ENCODE peak calls at places on chromosomes 6 and 20, in six cellular contexts. Q is T follicular helper cell, V is glomerular endothelial cell, A is tibial artery, W is fibroblast of the conjunctiva, I is ecto neural progenitor cell. B is an unnamed sample.

GRCh38 chr20:13839421-13840092 is 54.7 kb downstream of the NDUFAF5 start:
- DNase-seq in A (no peak), I (no peak), W (no peak), V (no peak), Q (no peak), B (no peak)

GRCh38 chr20:19815553-19815991 is 57.5 kb downstream of the RIN2 start:
- DNase-seq in W (peak; percentile 84), A (peak; percentile 64), I (no peak), Q (no peak), V (peak; percentile 99), B (no peak)

GRCh38 chr20:62642666-62643520 is 590 bp downstream of the SLCO4A1 start:
- DNase-seq in Q (peak; percentile 38), I (peak; percentile 69), A (no peak), V (no peak), W (no peak), B (no peak)

GRCh38 chr6:149150999-149151398 is 166.5 kb upstream of the TAB2 start:
- DNase-seq in V (no peak), Q (no peak), I (no peak), W (no peak), A (no peak), B (no peak)

GRCh38 chr20:32789896-32790750 is 27.9 kb downstream of the DNMT3B start:
- DNase-seq in Q (peak; percentile 55), V (peak; percentile 12), I (peak; percentile 77), W (peak; percentile 51), A (peak; percentile 71), B (peak; percentile 89)

GRCh38 chr6:135161996-135162395 is 19.1 kb upstream of the MYB start:
- DNase-seq in A (no peak), W (no peak), V (no peak), I (no peak), Q (no peak), B (no peak)

GRCh38 chr6:149224399-149224798 is 93.1 kb upstream of the TAB2 start:
- DNase-seq in W (no peak), I (no peak), A (no peak), V (no peak), Q (no peak), B (no peak)

GRCh38 chr20:23086056-23086551 is at the start of gene CD93:
- DNase-seq in W (no peak), Q (no peak), I (no peak), A (peak; percentile 50), V (no peak), B (peak; percentile 80)

GRCh38 chr20:41454250-41454649 is 87.6 kb upstream of the EMILIN3 start:
- DNase-seq in I (no peak), W (no peak), Q (no peak), A (no peak), V (no peak), B (no peak)

GRCh38 chr20:53052380-53052779 is 80.2 kb downstream of the TSHZ2 start:
- DNase-seq in V (no peak), Q (no peak), W (no peak), I (no peak), A (no peak), B (no peak)

GRCh38 chr6:3281669-3282460 is 23.1 kb downstream of the PSMG4 start:
- DNase-seq in I (no peak), Q (no peak), V (peak; percentile 89), W (peak; percentile 61), A (peak; percentile 25), B (peak; percentile 68)

GRCh38 chr6:111573892-111574800 is 31.5 kb downstream of the TRAF3IP2 start:
- DNase-seq in Q (no peak), I (no peak), A (no peak), V (no peak), W (peak; percentile 88), B (no peak)

GRCh38 chr6:155050311-155050710 is 55.2 kb downstream of the TIAM2 start:
- DNase-seq in Q (no peak), I (no peak), V (no peak), A (no peak), W (no peak), B (no peak)

GRCh38 chr20:52003976-52004375 is 187.6 kb downstream of the ZFP64 start:
- DNase-seq in I (no peak), Q (no peak), W (no peak), V (no peak), A (no peak), B (no peak)

GRCh38 chr20:25270829-25271251 is 23.0 kb downstream of the PYGB start:
- DNase-seq in I (no peak), Q (no peak), A (peak; percentile 18), V (no peak), W (no peak), B (peak; percentile 60)

GRCh38 chr6:71367763-71368162 is 79.2 kb downstream of the OGFRL1 start:
- DNase-seq in Q (no peak), V (no peak), I (no peak), W (no peak), A (no peak), B (no peak)

B was measured in kidney.